ENCODE peak calls at places on chromosome 20, in seven cellular contexts. O, I, F, P, K, U and D are unnamed samples.

GRCh38 chr20:50306478-50307423 is 116.1 kb downstream of the CEBPB start:
- DNase-seq in I (no peak), U (no peak), K (no peak), O (no peak), P (no peak), F (no peak), D (no peak)

GRCh38 chr20:52060794-52061714 is 130.5 kb downstream of the ZFP64 start:
- DNase-seq in O (no peak), I (no peak), U (peak), P (peak), F (no peak), K (no peak), D (no peak)

GRCh38 chr20:13341737-13342393 is 120.8 kb downstream of the ISM1 start:
- DNase-seq in F (no peak), K (no peak), I (no peak), P (no peak), U (no peak), O (no peak), D (no peak)

GRCh38 chr20:21352703-21353102 is 44.6 kb downstream of the NKX2-4 start:
- DNase-seq in K (no peak), P (no peak), U (peak), I (no peak), O (no peak), F (no peak), D (no peak)

GRCh38 chr20:58713801-58714339 is 21.3 kb downstream of the NPEPL1 start:
- DNase-seq in P (no peak), I (no peak), K (no peak), U (no peak), F (no peak), O (no peak), D (no peak)

GRCh38 chr20:5039255-5039657 is 37.9 kb upstream of the SLC23A2 start:
- DNase-seq in K (no peak), O (no peak), P (no peak), F (no peak), U (no peak), I (peak), D (no peak)

GRCh38 chr20:63009988-63010769 is 3.4 kb upstream of the BHLHE23 start:
- DNase-seq in F (no peak), U (peak), O (no peak), K (no peak), P (no peak), I (peak), D (peak)

GRCh38 chr20:41119593-41120561 is 17.5 kb upstream of the PLCG1 start:
- DNase-seq in F (no peak), K (no peak), I (no peak), U (no peak), P (no peak), O (no peak), D (no peak)

GRCh38 chr20:60283281-60283680 is 325.1 kb downstream of the CDH26 start:
- DNase-seq in U (no peak), F (no peak), I (no peak), P (no peak), K (no peak), O (no peak), D (no peak)

GRCh38 chr20:51331466-51331865 is 211.1 kb downstream of the NFATC2 start:
- DNase-seq in I (no peak), O (no peak), U (no peak), K (no peak), P (no peak), F (no peak), D (no peak)

GRCh38 chr20:4937422-4938319 is 63.6 kb downstream of the SLC23A2 start:
- DNase-seq in O (no peak), K (no peak), F (no peak), P (no peak), U (no peak), I (no peak), D (no peak)

GRCh38 chr20:57392512-57393271 is 1.5 kb downstream of the RBM38 start:
- DNase-seq in P (no peak), O (no peak), U (no peak), I (no peak), F (peak), K (no peak), D (no peak)

GRCh38 chr20:4999788-5000187 is 1.5 kb downstream of the SLC23A2 start:
- DNase-seq in P (no peak), O (no peak), K (no peak), U (no peak), I (no peak), F (no peak), D (no peak)

GRCh38 chr20:62675156-62675871 is 33.0 kb downstream of the SLCO4A1 start:
- DNase-seq in K (no peak), O (no peak), I (no peak), P (no peak), F (peak), U (no peak), D (no peak)

DNA sequence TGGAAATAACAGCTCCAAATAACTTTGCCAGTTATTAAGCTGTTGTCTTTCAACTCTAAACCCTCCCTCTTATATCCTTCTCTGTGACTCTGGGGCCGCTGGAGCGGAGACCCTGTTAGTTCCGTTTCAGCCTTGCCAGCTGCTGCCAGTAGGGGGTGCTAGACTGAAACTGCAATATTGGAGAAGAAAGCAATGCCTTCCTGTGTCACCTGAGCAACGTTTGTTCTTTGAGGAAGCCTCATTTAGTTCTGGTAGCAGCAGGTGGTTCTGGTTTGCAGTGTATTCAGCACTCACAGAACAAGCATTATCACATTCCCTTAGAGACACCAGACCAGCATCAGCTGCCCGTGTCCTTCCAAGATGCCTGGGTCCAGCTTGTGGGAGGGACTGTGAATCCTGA is 22.9 kb upstream of the JAG1 start:
- DNase-seq in O (no peak), K (no peak), P (no peak), U (no peak), I (no peak), F (no peak), D (no peak)
- TF ChIP-seq CTCF in O (no peak), K (peak), P (peak), U (peak), I (peak), F (peak), D (peak)

DNA sequence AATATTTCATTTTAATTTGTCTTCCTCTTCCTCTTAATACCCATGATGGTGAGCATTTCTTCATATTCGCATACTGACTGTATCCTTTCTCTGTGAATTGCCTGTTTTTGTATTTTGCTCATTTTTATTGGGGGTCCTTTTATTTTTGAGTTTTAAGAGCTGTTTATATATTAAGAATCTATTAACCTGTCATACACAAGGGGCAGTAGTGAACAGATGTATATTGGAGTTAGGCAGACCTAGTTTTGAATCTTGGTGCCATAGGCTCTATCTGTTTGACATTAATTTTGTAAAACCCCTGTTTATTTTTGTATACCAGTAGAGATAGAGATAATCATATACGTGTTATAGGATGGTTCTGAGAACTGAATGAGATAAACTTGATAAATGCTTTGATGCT is 3.1 kb upstream of the WFDC5 start:
- DNase-seq in O (no peak), F (no peak), K (no peak), U (peak), P (no peak), I (no peak), D (no peak)
- TF ChIP-seq CTCF in O (no peak), F (no peak), K (no peak), U (peak), P (peak), I (no peak), D (no peak)

GRCh38 chr20:22909436-22909835 is 125.7 kb upstream of the SSTR4 start:
- DNase-seq in F (no peak), O (no peak), U (no peak), I (no peak), K (no peak), P (no peak), D (no peak)

GRCh38 chr20:22908944-22909343 is 126.2 kb upstream of the SSTR4 start:
- DNase-seq in P (no peak), U (no peak), I (no peak), O (no peak), F (no peak), K (no peak), D (no peak)

GRCh38 chr20:22910287-22910852 is 124.7 kb upstream of the SSTR4 start:
- DNase-seq in K (no peak), I (no peak), U (no peak), P (no peak), F (no peak), O (no peak), D (no peak)

GRCh38 chr20:22905667-22906066 is 129.4 kb upstream of the SSTR4 start:
- DNase-seq in P (no peak), O (peak), F (no peak), U (peak), I (no peak), K (no peak), D (peak)

GRCh38 chr20:22908437-22908836 is 126.7 kb upstream of the SSTR4 start:
- DNase-seq in P (no peak), F (no peak), U (no peak), I (no peak), K (no peak), O (no peak), D (no peak)
- TF ChIP-seq CTCF in P (no peak), F (no peak), U (no peak), I (no peak), K (no peak), O (no peak), D (no peak)

GRCh38 chr20:33929917-33930316 is 63.8 kb upstream of the RALY start:
- DNase-seq in U (no peak), I (no peak), F (no peak), K (no peak), P (no peak), O (no peak), D (no peak)
- TF ChIP-seq CTCF in U (no peak), I (no peak), F (no peak), K (no peak), P (no peak), O (no peak), D (no peak)

GRCh38 chr20:33167859-33168258 is at the start of gene BPIFA2:
- DNase-seq in F (no peak), I (no peak), P (no peak), K (no peak), O (no peak), U (no peak), D (no peak)

GRCh38 chr20:33166533-33167113 is 1.3 kb upstream of the BPIFA2 start:
- DNase-seq in U (no peak), F (no peak), P (no peak), I (no peak), O (no peak), K (no peak), D (no peak)

GRCh38 chr20:33165416-33166055 is 2.4 kb upstream of the BPIFA2 start:
- DNase-seq in F (no peak), P (no peak), I (no peak), U (no peak), O (no peak), K (no peak), D (no peak)

GRCh38 chr20:33172781-33173180 is 4.8 kb downstream of the BPIFA2 start:
- DNase-seq in U (peak), O (no peak), I (no peak), P (no peak), K (no peak), F (no peak), D (no peak)

GRCh38 chr20:33169176-33169794 is 1.3 kb downstream of the BPIFA2 start:
- DNase-seq in O (no peak), I (no peak), U (peak), K (no peak), F (no peak), P (no peak), D (no peak)
- TF ChIP-seq CTCF in O (no peak), I (no peak), U (peak), K (peak), F (peak), P (peak), D (peak)

DNA sequence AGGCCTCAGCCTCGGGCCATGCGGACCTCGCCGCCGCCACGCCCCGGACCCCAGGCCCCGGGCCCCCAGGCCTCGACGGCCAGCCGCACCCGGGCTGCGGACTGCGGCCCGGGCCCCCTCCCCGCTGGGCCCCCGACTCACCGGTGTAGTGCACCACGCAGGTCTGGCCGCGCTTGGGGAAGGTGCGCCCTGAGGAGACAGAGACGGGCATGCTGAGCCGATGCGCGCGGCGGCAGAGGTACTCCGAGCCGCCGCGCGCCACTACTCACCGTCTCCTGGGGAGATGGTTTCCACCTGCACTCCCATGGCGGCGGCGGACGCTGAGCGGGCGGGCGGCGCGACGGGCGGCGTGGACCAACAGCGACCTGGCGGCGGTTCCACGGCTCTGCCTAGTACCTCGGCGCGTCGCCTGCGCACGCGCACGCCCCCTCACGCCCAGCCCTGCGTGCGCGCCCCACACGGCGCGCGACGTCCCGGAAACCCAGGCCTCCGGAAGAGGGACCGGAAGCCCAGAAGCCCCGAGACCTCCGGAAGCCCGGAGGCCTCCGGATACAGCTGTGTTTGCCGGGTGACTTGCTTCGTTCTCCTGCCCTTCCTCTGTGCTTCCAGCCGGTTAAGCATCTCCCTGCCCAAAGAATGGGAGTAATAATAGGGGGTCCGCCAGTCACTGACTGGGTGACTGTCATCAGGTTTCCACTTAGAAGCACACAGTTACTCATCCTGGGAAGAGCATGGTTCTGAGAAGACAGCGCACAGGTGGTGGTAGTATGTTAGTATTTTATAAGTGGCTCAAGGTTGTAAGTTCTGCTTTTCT is at the start of gene FKBP1A:
- DNase-seq in P (peak), O (peak), K (peak), U (peak), I (peak), F (peak), D (peak)
- TF ChIP-seq CTCF in P (no peak), O (peak), K (peak), U (no peak), I (peak), F (no peak), D (no peak)